ENCODE peak calls at places on chromosome 13, in ten cellular contexts. V is Peyer's patch, I is breast epithelium, S is progenitor cell of endocrine pancreas, Q is endothelial cell, P is kidney epithelial cell, A is fibroblast of mammary gland, K is neural crest cell, T is IMR-90, E is stomach. H is an unnamed sample.

GRCh38 chr13:39418424-39418823 is 184.6 kb downstream of the LHFPL6 start:
- DNase-seq in V (no peak), I (no peak), S (no peak), Q (no peak), P (no peak), A (no peak), K (no peak), T (no peak), E (no peak), H (no peak)

GRCh38 chr13:95627590-95627989 is 16.9 kb downstream of the DZIP1 start:
- DNase-seq in V (no peak), I (no peak), S (no peak), Q (no peak), P (no peak), A (peak), K (no peak), T (peak), E (no peak), H (no peak)

GRCh38 chr13:73220966-73221720 is 162.3 kb downstream of the KLF5 start:
- DNase-seq in V (no peak), I (no peak), S (no peak), Q (peak), P (no peak), A (no peak), K (no peak), T (peak), E (no peak), H (no peak)

GRCh38 chr13:98525852-98526512 is 50.9 kb downstream of the STK24 start:
- DNase-seq in V (no peak), I (no peak), S (no peak), Q (no peak), P (no peak), A (no peak), K (no peak), T (no peak), E (no peak), H (no peak)

GRCh38 chr13:27808866-27809546 is 16.7 kb downstream of the GSX1 start:
- DNase-seq in V (no peak), I (no peak), S (no peak), Q (no peak), P (no peak), A (no peak), K (no peak), T (no peak), E (no peak), H (no peak)

GRCh38 chr13:97945792-97946419 is 7.6 kb upstream of the IPO5 start:
- DNase-seq in V (no peak), I (no peak), S (no peak), Q (no peak), P (no peak), A (no peak), K (no peak), T (peak), E (no peak), H (no peak)

GRCh38 chr13:56182598-56182997 is 958.1 kb upstream of the PRR20A start:
- DNase-seq in V (no peak), I (no peak), S (no peak), Q (no peak), P (no peak), A (no peak), K (no peak), T (no peak), E (no peak), H (no peak)

GRCh38 chr13:38543561-38543960 is 143.3 kb upstream of the FREM2 start:
- DNase-seq in V (no peak), I (no peak), S (no peak), Q (no peak), P (no peak), A (no peak), K (no peak), T (no peak), E (no peak), H (no peak)

GRCh38 chr13:33228645-33229445 is 56.7 kb downstream of the STARD13 start:
- DNase-seq in V (no peak), I (no peak), S (no peak), Q (no peak), P (no peak), A (peak), K (no peak), T (peak), E (no peak), H (no peak)

GRCh38 chr13:65990684-65991083 is 1239.5 kb downstream of the PCDH9 start:
- DNase-seq in V (no peak), I (no peak), S (no peak), Q (no peak), P (no peak), A (no peak), K (no peak), T (no peak), E (no peak), H (no peak)

GRCh38 chr13:109968876-109969577 is 182.6 kb upstream of the IRS2 start:
- DNase-seq in V (no peak), I (no peak), S (no peak), Q (no peak), P (no peak), A (peak), K (no peak), T (no peak), E (no peak), H (peak)

GRCh38 chr13:64277097-64277496 is 2861.4 kb upstream of the PCDH20 start:
- DNase-seq in V (no peak), I (no peak), S (no peak), Q (no peak), P (no peak), A (no peak), K (no peak), T (no peak), E (no peak), H (no peak)

GRCh38 chr13:70107498-70108271 is at the start of gene ATXN8OS:
- DNase-seq in V (no peak), I (no peak), S (peak), Q (peak), P (no peak), A (no peak), K (peak), T (no peak), E (no peak), H (no peak)

GRCh38 chr13:72842991-72843390 is 61.1 kb downstream of the PIBF1 start:
- DNase-seq in V (no peak), I (no peak), S (no peak), Q (no peak), P (no peak), A (no peak), K (no peak), T (no peak), E (no peak), H (no peak)

GRCh38 chr13:78121459-78122348 is 203.1 kb upstream of the EDNRB start:
- DNase-seq in V (peak), I (no peak), S (no peak), Q (peak), P (peak), A (peak), K (peak), T (peak), E (peak), H (peak)

GRCh38 chr13:107753748-107754147 is 461.6 kb downstream of the LIG4 start:
- DNase-seq in V (no peak), I (no peak), S (no peak), Q (no peak), P (no peak), A (no peak), K (no peak), T (no peak), E (no peak), H (no peak)

GRCh38 chr13:62875118-62875640 is 1459.5 kb upstream of the PCDH20 start:
- DNase-seq in V (no peak), I (no peak), S (no peak), Q (no peak), P (no peak), A (peak), K (no peak), T (no peak), E (no peak), H (no peak)

GRCh38 chr13:99981115-99982020 is at the start of gene ZIC2:
- DNase-seq in V (no peak), I (no peak), S (no peak), Q (peak), P (no peak), A (peak), K (no peak), T (no peak), E (no peak), H (no peak)

GRCh38 chr13:63351081-63351480 is 1935.4 kb upstream of the PCDH20 start:
- DNase-seq in V (no peak), I (no peak), S (no peak), Q (no peak), P (no peak), A (peak), K (no peak), T (no peak), E (no peak), H (no peak)

GRCh38 chr13:90389537-90389936 is 958.0 kb upstream of the MIR17HG start:
- DNase-seq in V (no peak), I (no peak), S (no peak), Q (no peak), P (no peak), A (no peak), K (no peak), T (no peak), E (no peak), H (no peak)

GRCh38 chr13:44049546-44049945 is 169.8 kb downstream of the LACC1 start:
- DNase-seq in V (no peak), I (no peak), S (no peak), Q (no peak), P (no peak), A (no peak), K (no peak), T (no peak), E (no peak), H (no peak)

GRCh38 chr13:23059173-23059572 is 121.6 kb upstream of the SGCG start:
- DNase-seq in V (no peak), I (no peak), S (no peak), Q (no peak), P (no peak), A (no peak), K (no peak), T (no peak), E (no peak), H (no peak)

GRCh38 chr13:80577951-80578670 is 237.2 kb upstream of the SPRY2 start:
- DNase-seq in V (no peak), I (no peak), S (no peak), Q (no peak), P (no peak), A (peak), K (no peak), T (no peak), E (no peak), H (no peak)

GRCh38 chr13:31749929-31750328 is 10.6 kb downstream of the RXFP2 start:
- DNase-seq in V (no peak), I (no peak), S (no peak), Q (no peak), P (peak), A (peak), K (no peak), T (peak), E (no peak), H (no peak)

GRCh38 chr13:30932481-30933333 is at the start of gene TEX26:
- DNase-seq in V (no peak), I (no peak), S (peak), Q (peak), P (no peak), A (no peak), K (peak), T (no peak), E (no peak), H (no peak)

GRCh38 chr13:21055016-21055415 is 6.4 kb downstream of the LATS2 start:
- DNase-seq in V (no peak), I (no peak), S (no peak), Q (no peak), P (no peak), A (no peak), K (no peak), T (no peak), E (no peak), H (no peak)

GRCh38 chr13:73835138-73835721 is 299.0 kb downstream of the KLF12 start:
- DNase-seq in V (no peak), I (no peak), S (no peak), Q (no peak), P (no peak), A (peak), K (no peak), T (peak), E (no peak), H (no peak)

GRCh38 chr13:34166406-34166805 is 348.5 kb downstream of the RFC3 start:
- DNase-seq in V (no peak), I (no peak), S (no peak), Q (no peak), P (no peak), A (no peak), K (no peak), T (no peak), E (no peak), H (no peak)

GRCh38 chr13:30510091-30510490 is 44.4 kb upstream of the HMGB1 start:
- DNase-seq in V (no peak), I (no peak), S (no peak), Q (no peak), P (no peak), A (no peak), K (no peak), T (no peak), E (no peak), H (no peak)

GRCh38 chr13:60620611-60621395 is 223.8 kb downstream of the TDRD3 start:
- DNase-seq in V (no peak), I (no peak), S (no peak), Q (no peak), P (no peak), A (no peak), K (no peak), T (no peak), E (no peak), H (no peak)

GRCh38 chr13:41649659-41650058 is 192.3 kb downstream of the RGCC start:
- DNase-seq in V (no peak), I (no peak), S (no peak), Q (peak), P (no peak), A (peak), K (no peak), T (peak), E (no peak), H (no peak)

GRCh38 chr13:37984357-37984756 is 114.8 kb upstream of the TRPC4 start:
- DNase-seq in V (no peak), I (no peak), S (no peak), Q (no peak), P (no peak), A (peak), K (no peak), T (no peak), E (no peak), H (no peak)

GRCh38 chr13:102117175-102117830 is 284.5 kb downstream of the FGF14 start:
- DNase-seq in V (no peak), I (no peak), S (no peak), Q (no peak), P (no peak), A (no peak), K (no peak), T (no peak), E (no peak), H (no peak)

GRCh38 chr13:68905186-68905585 is 1202.4 kb upstream of the ATXN8OS start:
- DNase-seq in V (no peak), I (no peak), S (no peak), Q (no peak), P (no peak), A (no peak), K (no peak), T (no peak), E (no peak), H (no peak)

GRCh38 chr13:27334774-27335490 is 64.3 kb downstream of the RASL11A start:
- DNase-seq in V (no peak), I (no peak), S (no peak), Q (no peak), P (no peak), A (peak), K (no peak), T (peak), E (no peak), H (no peak)

GRCh38 chr13:45615501-45616101 is at the start of gene ERICH6B:
- DNase-seq in V (no peak), I (no peak), S (peak), Q (peak), P (no peak), A (peak), K (peak), T (peak), E (no peak), H (peak)

DNA sequence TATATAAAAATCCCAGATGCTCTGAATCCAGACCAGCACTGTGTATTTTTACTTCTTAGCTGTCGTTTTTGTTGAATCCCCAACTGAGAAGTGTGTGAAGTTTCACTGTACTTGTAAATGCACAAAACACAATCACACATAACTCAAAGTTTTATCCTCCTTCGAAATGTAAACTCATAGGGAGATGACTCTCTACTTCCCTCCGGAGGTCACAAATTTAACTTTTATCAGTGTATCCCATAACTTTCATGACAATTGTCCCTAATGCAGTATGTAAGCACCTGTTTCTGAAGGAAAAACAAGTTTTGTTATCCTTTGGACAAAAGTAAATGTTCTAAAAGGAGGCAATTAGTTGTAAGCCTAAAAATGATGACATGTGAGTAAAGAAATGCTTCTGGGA is 665.0 kb upstream of the SLITRK6 start:
- DNase-seq in V (no peak), I (no peak), S (no peak), Q (no peak), P (no peak), A (no peak), K (no peak), T (no peak), E (no peak), H (no peak)
- TF ChIP-seq CTCF in V (no peak), I (no peak), S (no peak), Q (no peak), P (peak), A (no peak), K (peak), T (no peak), E (no peak), H (peak)

GRCh38 chr13:111575719-111576118 is 255.3 kb downstream of the TEX29 start:
- DNase-seq in V (no peak), I (no peak), S (no peak), Q (no peak), P (no peak), A (no peak), K (no peak), T (no peak), E (no peak), H (no peak)

GRCh38 chr13:111575276-111575675 is 254.8 kb downstream of the TEX29 start:
- DNase-seq in V (no peak), I (no peak), S (no peak), Q (no peak), P (no peak), A (no peak), K (no peak), T (no peak), E (no peak), H (no peak)

GRCh38 chr13:111572956-111573355 is 252.5 kb downstream of the TEX29 start:
- DNase-seq in V (no peak), I (no peak), S (no peak), Q (no peak), P (no peak), A (no peak), K (no peak), T (no peak), E (peak), H (no peak)

GRCh38 chr13:111573362-111573761 is 252.9 kb downstream of the TEX29 start:
- DNase-seq in V (no peak), I (no peak), S (no peak), Q (no peak), P (no peak), A (no peak), K (no peak), T (no peak), E (no peak), H (no peak)

DNA sequence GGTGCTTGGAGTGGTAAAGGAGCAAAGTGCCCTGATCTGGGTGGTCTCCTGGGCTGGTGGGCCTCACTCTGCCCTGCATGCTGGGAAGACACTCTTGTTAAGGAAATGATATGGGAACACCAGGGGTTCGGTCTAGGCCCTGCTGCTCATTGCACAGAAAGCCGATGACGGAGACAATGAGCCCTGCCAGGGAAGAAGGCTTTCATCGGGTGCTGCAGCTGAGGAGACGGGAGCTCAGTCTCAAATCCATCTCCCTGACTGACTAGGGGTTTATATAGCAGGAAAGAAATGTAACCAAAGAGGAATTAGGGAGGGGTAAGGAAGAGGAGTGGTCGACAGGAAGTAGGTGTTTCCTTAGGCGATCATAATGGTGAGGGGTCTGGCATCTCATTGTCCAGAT is 253.4 kb downstream of the TEX29 start:
- DNase-seq in V (no peak), I (no peak), S (no peak), Q (no peak), P (no peak), A (no peak), K (no peak), T (no peak), E (no peak), H (no peak)
- TF ChIP-seq CTCF in V (no peak), I (no peak), S (no peak), Q (no peak), P (no peak), A (no peak), K (no peak), T (no peak), E (no peak), H (no peak)

DNA sequence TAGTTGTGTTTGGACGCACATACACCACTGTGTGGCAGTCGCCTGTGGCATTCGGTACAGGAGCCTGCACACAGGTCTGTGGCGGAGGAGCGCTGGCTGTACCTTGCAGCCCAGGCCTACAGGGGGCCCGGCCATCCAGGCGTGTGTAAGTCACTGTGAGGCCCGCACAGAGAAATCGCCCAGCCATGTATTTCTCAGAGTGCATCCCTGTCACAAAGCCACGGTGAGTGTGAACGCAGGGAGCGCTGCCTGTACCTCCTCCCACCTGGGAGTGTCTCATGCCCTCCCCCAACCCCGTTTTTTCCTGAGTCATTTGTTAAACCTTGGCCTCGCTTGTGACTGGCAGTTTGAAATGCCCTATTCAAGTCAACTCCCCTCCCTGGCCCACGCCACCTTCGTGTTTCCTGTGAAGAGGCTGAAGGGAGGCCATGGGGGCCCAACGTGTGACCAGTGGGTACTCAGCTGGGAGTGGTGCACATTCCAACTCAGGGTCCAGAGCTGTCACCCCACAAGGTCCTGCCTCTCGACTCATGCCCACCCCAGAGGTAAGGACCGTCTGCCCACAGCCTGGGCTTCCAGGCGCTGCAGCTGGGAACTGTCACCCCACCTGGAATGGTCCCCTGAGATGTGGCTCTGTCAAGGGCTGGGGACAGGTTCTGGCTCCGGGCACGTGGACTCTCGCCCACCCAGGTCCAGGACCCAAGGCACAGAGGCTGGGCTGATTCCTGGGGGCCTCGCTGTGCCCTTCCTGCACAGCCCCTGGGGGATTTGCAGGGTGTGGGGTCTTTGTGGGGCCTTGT is 11.6 kb upstream of the RASA3 start:
- DNase-seq in V (peak), I (peak), S (no peak), Q (peak), P (peak), A (no peak), K (no peak), T (no peak), E (no peak), H (no peak)
- TF ChIP-seq CTCF in V (peak), I (no peak), S (peak), Q (no peak), P (peak), A (no peak), K (peak), T (no peak), E (no peak), H (no peak)

DNA sequence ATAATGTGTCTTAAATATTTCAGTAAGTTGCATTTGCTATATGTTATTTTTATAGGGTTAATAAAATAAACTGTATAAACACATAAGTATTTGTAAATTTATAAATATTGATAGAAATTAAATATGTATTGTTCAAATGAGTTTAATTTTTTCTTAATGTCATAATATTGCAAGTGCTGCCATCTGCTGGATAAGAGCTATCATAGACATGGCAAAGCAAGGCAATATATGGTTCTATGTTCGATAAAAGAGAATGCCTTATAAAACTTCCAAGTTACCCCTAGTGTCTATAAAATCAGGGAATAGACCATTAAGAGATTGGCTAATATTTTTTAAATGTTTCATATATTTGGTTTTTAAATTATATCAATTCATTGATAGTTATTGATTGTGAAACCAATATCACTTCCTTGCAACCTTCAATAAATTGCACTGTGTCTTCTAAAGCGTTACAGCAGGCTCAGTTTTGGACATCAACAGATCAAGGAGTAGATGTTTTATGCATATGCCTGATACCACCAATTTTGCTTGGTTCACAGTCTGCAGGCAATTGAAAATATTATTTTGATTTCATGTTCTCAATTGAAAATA is 29.0 kb upstream of the SLITRK6 start:
- DNase-seq in V (no peak), I (no peak), S (no peak), Q (no peak), P (no peak), A (peak), K (no peak), T (peak), E (no peak), H (no peak)
- TF ChIP-seq CTCF in V (peak), I (no peak), S (peak), Q (peak), P (peak), A (peak), K (peak), T (peak), E (no peak), H (peak)

H was measured in left ventricle myocardium inferior.